ENCODE peak calls at places on chromosomes 16 and 17, in ten cellular contexts. One of them, this sample, is unnamed.
A peak's percentile ranks its signal among the peaks of the same experiment; 100 is the strongest.

GRCh38 chr17:2485543-2485942 is 26.1 kb downstream of the METTL16 start:
- DNase-seq in Calu3: peak; percentile 4
- DNase-seq in NAMALWA: no peak
- DNase-seq in Right ventricle myocardium superior: no peak
- DNase-seq in HFFc6: no peak
- DNase-seq in stomach: no peak
- DNase-seq in stimulated activated naive CD8-positive, alpha-beta T cell treated with anti-CD3 and anti-CD28 coated beads, Interleukin-15, amount 100 ng/mL, for 72 hours: no peak
- DNase-seq in NCI-H460: peak; percentile 39
- DNase-seq in HTR-8/SVneo: no peak
- DNase-seq in substantia nigra: no peak
- DNase-seq in this sample: no peak

GRCh38 chr17:27320222-27320560 is 26.3 kb downstream of the WSB1 start:
- DNase-seq in Calu3: no peak
- DNase-seq in NAMALWA: no peak
- DNase-seq in Right ventricle myocardium superior: no peak
- DNase-seq in HFFc6: no peak
- DNase-seq in stomach: no peak
- DNase-seq in stimulated activated naive CD8-positive, alpha-beta T cell treated with anti-CD3 and anti-CD28 coated beads, Interleukin-15, amount 100 ng/mL, for 72 hours: no peak
- DNase-seq in NCI-H460: no peak
- DNase-seq in HTR-8/SVneo: no peak
- DNase-seq in substantia nigra: no peak
- DNase-seq in this sample: no peak

GRCh38 chr17:49755681-49756283 is 8.1 kb downstream of the FAM117A start:
- DNase-seq in Calu3: no peak
- DNase-seq in NAMALWA: no peak
- DNase-seq in Right ventricle myocardium superior: no peak
- DNase-seq in HFFc6: no peak
- DNase-seq in stomach: no peak
- DNase-seq in stimulated activated naive CD8-positive, alpha-beta T cell treated with anti-CD3 and anti-CD28 coated beads, Interleukin-15, amount 100 ng/mL, for 72 hours: no peak
- DNase-seq in NCI-H460: no peak
- DNase-seq in HTR-8/SVneo: no peak
- DNase-seq in substantia nigra: no peak
- DNase-seq in this sample: peak; percentile 69

GRCh38 chr16:87263418-87264052 is 53.7 kb downstream of the C16orf95 start:
- DNase-seq in Calu3: peak; percentile 72
- DNase-seq in NAMALWA: no peak
- DNase-seq in Right ventricle myocardium superior: no peak
- DNase-seq in HFFc6: no peak
- DNase-seq in stomach: peak; percentile 20
- DNase-seq in stimulated activated naive CD8-positive, alpha-beta T cell treated with anti-CD3 and anti-CD28 coated beads, Interleukin-15, amount 100 ng/mL, for 72 hours: no peak
- DNase-seq in NCI-H460: no peak
- DNase-seq in HTR-8/SVneo: no peak
- DNase-seq in substantia nigra: no peak
- DNase-seq in this sample: no peak

GRCh38 chr17:27473748-27474609 is 17.7 kb downstream of the KSR1 start:
- DNase-seq in Calu3: peak; percentile 18
- DNase-seq in NAMALWA: peak; percentile 19
- DNase-seq in Right ventricle myocardium superior: peak; percentile 77
- DNase-seq in HFFc6: no peak
- DNase-seq in stomach: peak; percentile 91
- DNase-seq in stimulated activated naive CD8-positive, alpha-beta T cell treated with anti-CD3 and anti-CD28 coated beads, Interleukin-15, amount 100 ng/mL, for 72 hours: peak; percentile 93
- DNase-seq in NCI-H460: no peak
- DNase-seq in HTR-8/SVneo: no peak
- DNase-seq in substantia nigra: no peak
- DNase-seq in this sample: peak; percentile 94

GRCh38 chr17:64063088-64063487 is 42.7 kb upstream of the ICAM2 start:
- DNase-seq in Calu3: no peak
- DNase-seq in NAMALWA: peak; percentile 47
- DNase-seq in Right ventricle myocardium superior: no peak
- DNase-seq in HFFc6: no peak
- DNase-seq in stomach: no peak
- DNase-seq in stimulated activated naive CD8-positive, alpha-beta T cell treated with anti-CD3 and anti-CD28 coated beads, Interleukin-15, amount 100 ng/mL, for 72 hours: no peak
- DNase-seq in NCI-H460: no peak
- DNase-seq in HTR-8/SVneo: no peak
- DNase-seq in substantia nigra: no peak
- DNase-seq in this sample: no peak

GRCh38 chr16:59886021-59886420 is 1151.9 kb upstream of the GOT2 start:
- DNase-seq in Calu3: peak; percentile 28
- DNase-seq in NAMALWA: no peak
- DNase-seq in Right ventricle myocardium superior: peak; percentile 42
- DNase-seq in HFFc6: peak; percentile 83
- DNase-seq in stomach: no peak
- DNase-seq in stimulated activated naive CD8-positive, alpha-beta T cell treated with anti-CD3 and anti-CD28 coated beads, Interleukin-15, amount 100 ng/mL, for 72 hours: no peak
- DNase-seq in NCI-H460: peak; percentile 57
- DNase-seq in HTR-8/SVneo: peak; percentile 5
- DNase-seq in substantia nigra: no peak
- DNase-seq in this sample: peak; percentile 5

GRCh38 chr16:75629132-75629531 is 6.1 kb upstream of the ADAT1 start:
- DNase-seq in Calu3: no peak
- DNase-seq in NAMALWA: no peak
- DNase-seq in Right ventricle myocardium superior: no peak
- DNase-seq in HFFc6: no peak
- DNase-seq in stomach: no peak
- DNase-seq in stimulated activated naive CD8-positive, alpha-beta T cell treated with anti-CD3 and anti-CD28 coated beads, Interleukin-15, amount 100 ng/mL, for 72 hours: no peak
- DNase-seq in NCI-H460: no peak
- DNase-seq in HTR-8/SVneo: no peak
- DNase-seq in substantia nigra: no peak
- DNase-seq in this sample: no peak

GRCh38 chr17:77312786-77313599 is 172.2 kb downstream of the SEC14L1 start:
- DNase-seq in Calu3: no peak
- DNase-seq in NAMALWA: no peak
- DNase-seq in Right ventricle myocardium superior: peak; percentile 81
- DNase-seq in HFFc6: peak; percentile 46
- DNase-seq in stomach: peak; percentile 75
- DNase-seq in stimulated activated naive CD8-positive, alpha-beta T cell treated with anti-CD3 and anti-CD28 coated beads, Interleukin-15, amount 100 ng/mL, for 72 hours: no peak
- DNase-seq in NCI-H460: no peak
- DNase-seq in HTR-8/SVneo: no peak
- DNase-seq in substantia nigra: no peak
- DNase-seq in this sample: peak; percentile 95

GRCh38 chr16:21001262-21001661 is 100.7 kb downstream of the LYRM1 start:
- DNase-seq in Calu3: peak; percentile 14
- DNase-seq in NAMALWA: peak; percentile 38
- DNase-seq in Right ventricle myocardium superior: no peak
- DNase-seq in HFFc6: peak; percentile 2
- DNase-seq in stomach: no peak
- DNase-seq in stimulated activated naive CD8-positive, alpha-beta T cell treated with anti-CD3 and anti-CD28 coated beads, Interleukin-15, amount 100 ng/mL, for 72 hours: peak; percentile 23
- DNase-seq in NCI-H460: peak; percentile 8
- DNase-seq in HTR-8/SVneo: no peak
- DNase-seq in substantia nigra: no peak
- DNase-seq in this sample: peak; percentile 23

GRCh38 chr16:12344577-12345343 is 368.2 kb downstream of the SNX29 start:
- DNase-seq in Calu3: no peak
- DNase-seq in NAMALWA: no peak
- DNase-seq in Right ventricle myocardium superior: no peak
- DNase-seq in HFFc6: no peak
- DNase-seq in stomach: no peak
- DNase-seq in stimulated activated naive CD8-positive, alpha-beta T cell treated with anti-CD3 and anti-CD28 coated beads, Interleukin-15, amount 100 ng/mL, for 72 hours: no peak
- DNase-seq in NCI-H460: no peak
- DNase-seq in HTR-8/SVneo: no peak
- DNase-seq in substantia nigra: no peak
- DNase-seq in this sample: no peak

GRCh38 chr16:88560722-88561484 is 9.3 kb upstream of the ZC3H18 start:
- DNase-seq in Calu3: peak; percentile 39
- DNase-seq in NAMALWA: no peak
- DNase-seq in Right ventricle myocardium superior: no peak
- DNase-seq in HFFc6: no peak
- DNase-seq in stomach: no peak
- DNase-seq in stimulated activated naive CD8-positive, alpha-beta T cell treated with anti-CD3 and anti-CD28 coated beads, Interleukin-15, amount 100 ng/mL, for 72 hours: no peak
- DNase-seq in NCI-H460: no peak
- DNase-seq in HTR-8/SVneo: no peak
- DNase-seq in substantia nigra: no peak
- DNase-seq in this sample: peak; percentile 33

GRCh38 chr17:35167046-35167445 is 19.4 kb downstream of the UNC45B start:
- DNase-seq in Calu3: no peak
- DNase-seq in NAMALWA: no peak
- DNase-seq in Right ventricle myocardium superior: no peak
- DNase-seq in HFFc6: no peak
- DNase-seq in stomach: no peak
- DNase-seq in stimulated activated naive CD8-positive, alpha-beta T cell treated with anti-CD3 and anti-CD28 coated beads, Interleukin-15, amount 100 ng/mL, for 72 hours: no peak
- DNase-seq in NCI-H460: no peak
- DNase-seq in HTR-8/SVneo: no peak
- DNase-seq in substantia nigra: peak; percentile 5
- DNase-seq in this sample: no peak

GRCh38 chr16:12833939-12834338 is 30.3 kb upstream of the CPPED1 start:
- DNase-seq in Calu3: peak; percentile 37
- DNase-seq in NAMALWA: no peak
- DNase-seq in Right ventricle myocardium superior: no peak
- DNase-seq in HFFc6: peak; percentile 20
- DNase-seq in stomach: no peak
- DNase-seq in stimulated activated naive CD8-positive, alpha-beta T cell treated with anti-CD3 and anti-CD28 coated beads, Interleukin-15, amount 100 ng/mL, for 72 hours: no peak
- DNase-seq in NCI-H460: peak; percentile 2
- DNase-seq in HTR-8/SVneo: peak; percentile 22
- DNase-seq in substantia nigra: no peak
- DNase-seq in this sample: no peak

GRCh38 chr17:60327870-60328362 is 64.0 kb downstream of the USP32 start:
- DNase-seq in Calu3: no peak
- DNase-seq in NAMALWA: no peak
- DNase-seq in Right ventricle myocardium superior: no peak
- DNase-seq in HFFc6: no peak
- DNase-seq in stomach: no peak
- DNase-seq in stimulated activated naive CD8-positive, alpha-beta T cell treated with anti-CD3 and anti-CD28 coated beads, Interleukin-15, amount 100 ng/mL, for 72 hours: no peak
- DNase-seq in NCI-H460: no peak
- DNase-seq in HTR-8/SVneo: no peak
- DNase-seq in substantia nigra: no peak
- DNase-seq in this sample: no peak

GRCh38 chr16:852451-853185 is 52.1 kb upstream of the GNG13 start:
- DNase-seq in Calu3: no peak
- DNase-seq in NAMALWA: no peak
- DNase-seq in Right ventricle myocardium superior: no peak
- DNase-seq in HFFc6: no peak
- DNase-seq in stomach: no peak
- DNase-seq in stimulated activated naive CD8-positive, alpha-beta T cell treated with anti-CD3 and anti-CD28 coated beads, Interleukin-15, amount 100 ng/mL, for 72 hours: no peak
- DNase-seq in NCI-H460: no peak
- DNase-seq in HTR-8/SVneo: no peak
- DNase-seq in substantia nigra: peak; percentile 26
- DNase-seq in this sample: no peak

GRCh38 chr16:46690281-46691178 is 1.1 kb downstream of the ORC6 start:
- DNase-seq in Calu3: peak; percentile 46
- DNase-seq in NAMALWA: no peak
- DNase-seq in Right ventricle myocardium superior: no peak
- DNase-seq in HFFc6: no peak
- DNase-seq in stomach: no peak
- DNase-seq in stimulated activated naive CD8-positive, alpha-beta T cell treated with anti-CD3 and anti-CD28 coated beads, Interleukin-15, amount 100 ng/mL, for 72 hours: no peak
- DNase-seq in NCI-H460: no peak
- DNase-seq in HTR-8/SVneo: no peak
- DNase-seq in substantia nigra: no peak
- DNase-seq in this sample: no peak

GRCh38 chr17:44913676-44914075 is 1.6 kb downstream of the GFAP start:
- DNase-seq in Calu3: no peak
- DNase-seq in NAMALWA: no peak
- DNase-seq in Right ventricle myocardium superior: no peak
- DNase-seq in HFFc6: no peak
- DNase-seq in stomach: no peak
- DNase-seq in stimulated activated naive CD8-positive, alpha-beta T cell treated with anti-CD3 and anti-CD28 coated beads, Interleukin-15, amount 100 ng/mL, for 72 hours: no peak
- DNase-seq in NCI-H460: no peak
- DNase-seq in HTR-8/SVneo: no peak
- DNase-seq in substantia nigra: no peak
- DNase-seq in this sample: no peak

GRCh38 chr17:41338961-41339485 is 11.6 kb downstream of the KRT33A start:
- DNase-seq in Calu3: no peak
- DNase-seq in NAMALWA: no peak
- DNase-seq in Right ventricle myocardium superior: no peak
- DNase-seq in HFFc6: peak; percentile 33
- DNase-seq in stomach: no peak
- DNase-seq in stimulated activated naive CD8-positive, alpha-beta T cell treated with anti-CD3 and anti-CD28 coated beads, Interleukin-15, amount 100 ng/mL, for 72 hours: peak; percentile 57
- DNase-seq in NCI-H460: no peak
- DNase-seq in HTR-8/SVneo: no peak
- DNase-seq in substantia nigra: no peak
- DNase-seq in this sample: peak; percentile 12

GRCh38 chr16:75624921-75625334 is 1.8 kb upstream of the ADAT1 start:
- DNase-seq in Calu3: no peak
- DNase-seq in NAMALWA: no peak
- DNase-seq in Right ventricle myocardium superior: no peak
- DNase-seq in HFFc6: peak; percentile 33
- DNase-seq in stomach: no peak
- DNase-seq in stimulated activated naive CD8-positive, alpha-beta T cell treated with anti-CD3 and anti-CD28 coated beads, Interleukin-15, amount 100 ng/mL, for 72 hours: no peak
- DNase-seq in NCI-H460: no peak
- DNase-seq in HTR-8/SVneo: peak; percentile 66
- DNase-seq in substantia nigra: no peak
- DNase-seq in this sample: no peak

GRCh38 chr17:41773190-41773588 is 13.3 kb downstream of the JUP start:
- DNase-seq in Calu3: peak; percentile 98
- DNase-seq in NAMALWA: no peak
- DNase-seq in Right ventricle myocardium superior: peak; percentile 80
- DNase-seq in HFFc6: peak; percentile 81
- DNase-seq in stomach: peak; percentile 87
- DNase-seq in stimulated activated naive CD8-positive, alpha-beta T cell treated with anti-CD3 and anti-CD28 coated beads, Interleukin-15, amount 100 ng/mL, for 72 hours: no peak
- DNase-seq in NCI-H460: no peak
- DNase-seq in HTR-8/SVneo: peak; percentile 60
- DNase-seq in substantia nigra: no peak
- DNase-seq in this sample: peak; percentile 56

GRCh38 chr17:36977066-36977465 is 28.3 kb downstream of the AATF start:
- DNase-seq in Calu3: no peak
- DNase-seq in NAMALWA: no peak
- DNase-seq in Right ventricle myocardium superior: no peak
- DNase-seq in HFFc6: no peak
- DNase-seq in stomach: no peak
- DNase-seq in stimulated activated naive CD8-positive, alpha-beta T cell treated with anti-CD3 and anti-CD28 coated beads, Interleukin-15, amount 100 ng/mL, for 72 hours: no peak
- DNase-seq in NCI-H460: no peak
- DNase-seq in HTR-8/SVneo: no peak
- DNase-seq in substantia nigra: no peak
- DNase-seq in this sample: no peak

GRCh38 chr17:79485399-79485985 is 125.4 kb downstream of the RBFOX3 start:
- DNase-seq in Calu3: no peak
- DNase-seq in NAMALWA: no peak
- DNase-seq in Right ventricle myocardium superior: no peak
- DNase-seq in HFFc6: no peak
- DNase-seq in stomach: no peak
- DNase-seq in stimulated activated naive CD8-positive, alpha-beta T cell treated with anti-CD3 and anti-CD28 coated beads, Interleukin-15, amount 100 ng/mL, for 72 hours: no peak
- DNase-seq in NCI-H460: no peak
- DNase-seq in HTR-8/SVneo: no peak
- DNase-seq in substantia nigra: no peak
- DNase-seq in this sample: no peak

GRCh38 chr16:19481291-19481690 is 40.6 kb downstream of the GDE1 start:
- DNase-seq in Calu3: no peak
- DNase-seq in NAMALWA: no peak
- DNase-seq in Right ventricle myocardium superior: no peak
- DNase-seq in HFFc6: no peak
- DNase-seq in stomach: no peak
- DNase-seq in stimulated activated naive CD8-positive, alpha-beta T cell treated with anti-CD3 and anti-CD28 coated beads, Interleukin-15, amount 100 ng/mL, for 72 hours: no peak
- DNase-seq in NCI-H460: no peak
- DNase-seq in HTR-8/SVneo: no peak
- DNase-seq in substantia nigra: no peak
- DNase-seq in this sample: peak; percentile 14

GRCh38 chr17:51029568-51030463 is 90.9 kb downstream of the SPAG9 start:
- DNase-seq in Calu3: no peak
- DNase-seq in NAMALWA: peak; percentile 55
- DNase-seq in Right ventricle myocardium superior: no peak
- DNase-seq in HFFc6: peak; percentile 12
- DNase-seq in stomach: no peak
- DNase-seq in stimulated activated naive CD8-positive, alpha-beta T cell treated with anti-CD3 and anti-CD28 coated beads, Interleukin-15, amount 100 ng/mL, for 72 hours: no peak
- DNase-seq in NCI-H460: no peak
- DNase-seq in HTR-8/SVneo: no peak
- DNase-seq in substantia nigra: no peak
- DNase-seq in this sample: no peak

GRCh38 chr17:27491713-27492190 is 35.5 kb downstream of the KSR1 start:
- DNase-seq in Calu3: no peak
- DNase-seq in NAMALWA: no peak
- DNase-seq in Right ventricle myocardium superior: no peak
- DNase-seq in HFFc6: no peak
- DNase-seq in stomach: no peak
- DNase-seq in stimulated activated naive CD8-positive, alpha-beta T cell treated with anti-CD3 and anti-CD28 coated beads, Interleukin-15, amount 100 ng/mL, for 72 hours: no peak
- DNase-seq in NCI-H460: no peak
- DNase-seq in HTR-8/SVneo: no peak
- DNase-seq in substantia nigra: no peak
- DNase-seq in this sample: peak; percentile 1

GRCh38 chr16:27843800-27844199 is 219.7 kb downstream of the GSG1L start:
- DNase-seq in Calu3: no peak
- DNase-seq in NAMALWA: no peak
- DNase-seq in Right ventricle myocardium superior: no peak
- DNase-seq in HFFc6: no peak
- DNase-seq in stomach: no peak
- DNase-seq in stimulated activated naive CD8-positive, alpha-beta T cell treated with anti-CD3 and anti-CD28 coated beads, Interleukin-15, amount 100 ng/mL, for 72 hours: no peak
- DNase-seq in NCI-H460: no peak
- DNase-seq in HTR-8/SVneo: no peak
- DNase-seq in substantia nigra: no peak
- DNase-seq in this sample: no peak